ENCODE peak calls at places on chromosome 9, in four cellular contexts. C is SK-N-SH, M is A549, F is K562. V is an unnamed sample.

GRCh38 chr9:111400564-111400898 is 70.5 kb upstream of the OR2K2 start:
- DNase-seq in F (no peak), C (no peak), M (no peak), V (peak)

GRCh38 chr9:33431420-33431819 is 16.0 kb downstream of the AQP3 start:
- DNase-seq in M (no peak), C (no peak), F (no peak), V (no peak)

GRCh38 chr9:13088734-13089427 is 190.6 kb downstream of the MPDZ start:
- DNase-seq in C (peak), F (peak), M (peak), V (peak)

GRCh38 chr9:2623046-2623865 is 1.7 kb downstream of the VLDLR start:
- DNase-seq in C (peak), M (peak), F (no peak), V (peak)

GRCh38 chr9:90460220-90460619 is 182.4 kb downstream of the DIRAS2 start:
- DNase-seq in M (no peak), C (no peak), F (no peak), V (no peak)

GRCh38 chr9:89920901-89921300 is 316.1 kb downstream of the GADD45G start:
- DNase-seq in F (no peak), M (no peak), C (no peak), V (no peak)

GRCh38 chr9:128546504-128546903 is 5.9 kb upstream of the SPTAN1 start:
- DNase-seq in M (no peak), C (no peak), F (no peak), V (no peak)

GRCh38 chr9:135246248-135247173 is 159.0 kb downstream of the OLFM1 start:
- DNase-seq in F (no peak), C (no peak), M (no peak), V (no peak)

GRCh38 chr9:130150779-130151381 is 21.3 kb upstream of the NCS1 start:
- DNase-seq in C (no peak), M (peak), F (no peak), V (peak)

GRCh38 chr9:129258823-129259301 is 80.8 kb upstream of the IER5L start:
- DNase-seq in F (no peak), C (no peak), M (no peak), V (no peak)

DNA sequence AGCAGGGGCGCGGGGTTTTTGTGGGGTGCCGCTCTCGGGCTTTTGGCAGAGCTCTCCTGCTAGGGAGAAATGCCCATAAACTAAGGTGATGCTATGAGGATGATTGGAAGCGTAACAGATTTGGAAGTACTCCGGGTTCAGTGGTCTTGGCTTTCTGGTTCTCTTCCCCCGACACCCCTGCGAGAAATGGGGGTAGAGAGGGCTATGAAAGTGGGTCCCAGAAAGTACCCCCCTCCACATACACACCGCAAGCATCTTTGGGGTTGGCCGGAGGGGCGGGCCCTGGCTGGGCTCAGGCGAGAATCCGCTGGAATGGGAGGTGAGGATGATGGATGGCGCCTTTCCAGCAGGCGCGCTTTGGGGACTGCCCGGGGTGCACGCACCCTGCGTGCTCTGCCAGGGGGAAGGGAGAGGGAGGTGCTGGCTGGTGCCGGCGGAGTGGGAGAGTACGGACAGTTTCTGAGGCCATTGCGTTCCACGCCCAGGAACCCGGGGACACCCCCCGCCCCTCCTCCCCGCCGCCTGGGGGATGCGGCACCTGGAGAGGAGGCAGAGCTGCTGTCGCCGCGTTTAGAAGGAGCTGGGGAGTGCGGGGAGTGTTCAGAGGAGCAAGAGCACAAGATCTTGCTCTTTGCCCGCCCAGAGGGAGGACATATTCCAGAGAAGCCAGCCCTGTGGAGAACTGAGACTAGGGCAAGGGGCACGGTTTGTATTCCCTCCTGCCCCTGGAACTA is 1.9 kb downstream of the PCSK5 start:
- DNase-seq in F (no peak), M (peak), C (peak), V (no peak)
- TF ChIP-seq RAD21 in F (no peak), M (no peak), C (no peak), V (no peak)

DNA sequence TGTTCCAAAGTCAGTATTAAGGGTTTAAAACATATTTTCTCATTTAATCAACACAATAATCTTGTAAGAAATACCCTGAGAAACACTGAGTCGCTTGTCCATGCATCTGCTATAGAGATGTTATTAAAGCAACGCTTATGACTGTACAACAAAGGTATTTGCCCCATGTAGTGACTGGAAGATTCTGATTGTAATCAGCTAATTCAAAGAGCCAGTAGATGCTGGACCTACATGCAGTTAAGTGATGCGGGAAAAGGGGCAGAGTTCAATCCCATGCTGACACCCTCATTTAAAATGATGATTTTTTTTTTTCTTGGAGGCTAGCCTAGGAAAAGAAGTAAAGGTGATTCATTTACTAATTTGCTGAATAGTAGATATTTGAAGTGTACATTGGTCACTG is 149.3 kb upstream of the MTAP start:
- DNase-seq in C (no peak), M (no peak), F (no peak), V (peak)
- TF ChIP-seq RAD21 in C (no peak), M (no peak), F (no peak), V (no peak)

DNA sequence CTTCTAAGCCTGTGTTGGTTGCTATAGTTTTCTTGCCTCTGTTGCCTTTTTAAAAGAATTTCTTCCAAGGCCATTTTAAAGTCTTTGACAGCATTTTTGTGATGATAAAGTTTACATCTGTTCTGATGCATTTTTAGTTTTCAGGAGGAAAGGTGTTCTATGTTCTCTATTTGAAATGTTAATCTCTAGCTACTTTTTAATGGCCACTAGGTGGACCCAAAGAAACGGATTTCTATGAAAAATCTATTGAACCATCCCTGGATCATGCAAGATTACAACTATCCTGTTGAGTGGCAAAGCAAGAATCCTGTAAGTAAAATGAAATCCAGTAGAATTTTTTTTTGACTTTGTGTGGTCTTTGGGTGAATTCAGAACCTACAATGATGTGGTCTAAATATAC is 60.2 kb downstream of the MELK start:
- DNase-seq in M (peak), C (peak), F (no peak), V (peak)
- TF ChIP-seq RAD21 in M (peak), C (peak), F (peak), V (peak)

DNA sequence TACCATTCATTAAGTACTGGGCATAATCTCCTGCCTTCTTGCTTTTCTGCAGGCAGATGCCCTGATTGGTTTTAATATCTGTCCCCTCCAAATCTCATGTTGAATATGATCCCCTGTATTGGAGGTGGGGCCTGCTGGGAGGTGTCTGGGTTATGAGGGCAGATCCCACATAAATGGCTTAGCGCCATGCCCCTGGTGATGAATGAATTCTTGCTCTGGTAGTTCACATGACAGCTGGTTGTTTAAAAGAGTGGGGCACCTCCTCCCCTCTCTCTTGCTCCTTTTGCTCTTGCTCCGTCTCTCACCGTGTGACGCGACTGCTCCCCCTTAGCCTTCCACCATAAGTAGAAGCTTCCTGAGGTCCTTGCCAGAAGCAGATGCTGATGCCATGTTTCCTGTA is 564.0 kb upstream of the BRINP1 start:
- DNase-seq in C (no peak), M (no peak), F (no peak), V (no peak)
- TF ChIP-seq RAD21 in C (no peak), M (no peak), F (no peak), V (no peak)